ENCODE peak calls at places on chromosomes 4 and X, in eight cellular contexts. W is adrenal gland, C is astrocyte, R is fibroblast of pulmonary artery, J is fibroblast of mammary gland, P is transverse colon, I is lung, D is HFF-Myc. B is an unnamed sample.

GRCh38 chr4:86961605-86962295 is 26.9 kb downstream of the AFF1 start:
- DNase-seq in W (no peak), C (peak), R (peak), J (peak), P (peak), I (no peak), D (no peak), B (peak)

GRCh38 chr4:89914609-89915008 is 20.0 kb downstream of the MMRN1 start:
- DNase-seq in W (no peak), C (no peak), R (no peak), J (no peak), P (no peak), I (no peak), D (no peak), B (no peak)

GRCh38 chrX:68072016-68072415 is 361.3 kb downstream of the OPHN1 start:
- DNase-seq in W (no peak), C (no peak), R (no peak), J (peak), P (no peak), I (no peak), D (no peak), B (no peak)

GRCh38 chrX:140744085-140744484 is 34.5 kb downstream of the LINC00632 start:
- DNase-seq in W (no peak), C (peak), R (no peak), J (no peak), P (no peak), I (no peak), D (no peak), B (no peak)

GRCh38 chr4:140046037-140046436 is 107.9 kb downstream of the MAML3 start:
- DNase-seq in W (no peak), C (no peak), R (no peak), J (no peak), P (no peak), I (no peak), D (no peak), B (no peak)

GRCh38 chrX:21812628-21813027 is 26.8 kb upstream of the MBTPS2 start:
- DNase-seq in W (no peak), C (no peak), R (no peak), J (no peak), P (no peak), I (no peak), D (no peak), B (no peak)

GRCh38 chrX:110284159-110284558 is 33.7 kb downstream of the AMMECR1 start:
- DNase-seq in W (no peak), C (peak), R (peak), J (peak), P (no peak), I (no peak), D (peak), B (peak)

GRCh38 chr4:110088670-110089069 is 109.7 kb downstream of the ELOVL6 start:
- DNase-seq in W (no peak), C (peak), R (peak), J (peak), P (no peak), I (no peak), D (no peak), B (no peak)

GRCh38 chrX:44035576-44035975 is 62.4 kb upstream of the NDP start:
- DNase-seq in W (no peak), C (peak), R (peak), J (peak), P (no peak), I (no peak), D (no peak), B (no peak)

GRCh38 chrX:10387011-10387410 is 230.2 kb downstream of the CLCN4 start:
- DNase-seq in W (no peak), C (peak), R (peak), J (peak), P (no peak), I (no peak), D (no peak), B (no peak)

GRCh38 chrX:7146703-7147430 is 645 bp upstream of the STS start:
- DNase-seq in W (no peak), C (no peak), R (no peak), J (peak), P (peak), I (peak), D (no peak), B (no peak)

GRCh38 chr4:52840531-52841350 is 21.4 kb upstream of the RASL11B start:
- DNase-seq in W (no peak), C (no peak), R (no peak), J (no peak), P (no peak), I (no peak), D (no peak), B (no peak)

GRCh38 chrX:106608016-106608415 is 3.8 kb upstream of the RADX start:
- DNase-seq in W (no peak), C (no peak), R (no peak), J (no peak), P (no peak), I (peak), D (no peak), B (no peak)

GRCh38 chrX:109448539-109448938 is 33.3 kb downstream of the GUCY2F start:
- DNase-seq in W (no peak), C (no peak), R (no peak), J (no peak), P (no peak), I (no peak), D (no peak), B (no peak)

GRCh38 chr4:86043755-86044592 is 315.9 kb downstream of the MAPK10 start:
- DNase-seq in W (peak), C (no peak), R (peak), J (peak), P (no peak), I (no peak), D (no peak), B (no peak)

GRCh38 chr4:182917182-182918043 is at the start of gene DCTD:
- DNase-seq in W (peak), C (peak), R (peak), J (peak), P (peak), I (peak), D (no peak), B (no peak)

GRCh38 chr4:54593795-54594194 is 64.0 kb upstream of the KIT start:
- DNase-seq in W (no peak), C (no peak), R (no peak), J (no peak), P (no peak), I (no peak), D (no peak), B (no peak)

GRCh38 chr4:113467581-113467980 is 294.0 kb downstream of the CAMK2D start:
- DNase-seq in W (no peak), C (peak), R (peak), J (peak), P (no peak), I (no peak), D (no peak), B (no peak)

GRCh38 chrX:9710332-9710731 is 55.3 kb downstream of the GPR143 start:
- DNase-seq in W (no peak), C (peak), R (no peak), J (no peak), P (no peak), I (no peak), D (no peak), B (no peak)

GRCh38 chrX:13398073-13398823 is 78.4 kb upstream of the ATXN3L start:
- DNase-seq in W (peak), C (peak), R (peak), J (peak), P (peak), I (peak), D (peak), B (peak)

GRCh38 chr4:55346851-55347255 is 811 bp downstream of the SRD5A3 start:
- DNase-seq in W (no peak), C (no peak), R (no peak), J (no peak), P (peak), I (no peak), D (no peak), B (no peak)

GRCh38 chrX:34848281-34848680 is 94.3 kb upstream of the FAM47B start:
- DNase-seq in W (no peak), C (peak), R (peak), J (peak), P (no peak), I (no peak), D (peak), B (no peak)

GRCh38 chr4:58760737-58761136 is 1650.6 kb upstream of the IGFBP7 start:
- DNase-seq in W (no peak), C (no peak), R (no peak), J (no peak), P (no peak), I (no peak), D (no peak), B (no peak)

GRCh38 chr4:65668201-65669007 is 1.9 kb downstream of the EPHA5 start:
- DNase-seq in W (peak), C (peak), R (peak), J (peak), P (no peak), I (no peak), D (no peak), B (no peak)

GRCh38 chr4:176286728-176287127 is 17.7 kb upstream of the ASB5 start:
- DNase-seq in W (no peak), C (no peak), R (no peak), J (no peak), P (no peak), I (no peak), D (no peak), B (no peak)

GRCh38 chrX:34884693-34885277 is 57.8 kb upstream of the FAM47B start:
- DNase-seq in W (peak), C (peak), R (peak), J (peak), P (no peak), I (no peak), D (peak), B (peak)

GRCh38 chr4:11355224-11355623 is 73.5 kb downstream of the HS3ST1 start:
- DNase-seq in W (no peak), C (no peak), R (no peak), J (no peak), P (no peak), I (no peak), D (no peak), B (no peak)

GRCh38 chrX:37745835-37746234 is 34.0 kb upstream of the CYBB start:
- DNase-seq in W (no peak), C (no peak), R (no peak), J (no peak), P (no peak), I (no peak), D (no peak), B (no peak)

GRCh38 chr4:139920552-139920951 is 233.4 kb downstream of the MAML3 start:
- DNase-seq in W (no peak), C (no peak), R (no peak), J (no peak), P (no peak), I (no peak), D (no peak), B (no peak)

GRCh38 chr4:36549992-36550391 is 268.6 kb downstream of the DTHD1 start:
- DNase-seq in W (no peak), C (no peak), R (no peak), J (no peak), P (no peak), I (no peak), D (no peak), B (no peak)

GRCh38 chr4:74284074-74284473 is 24.2 kb upstream of the EPGN start:
- DNase-seq in W (no peak), C (peak), R (peak), J (peak), P (no peak), I (no peak), D (no peak), B (peak)

GRCh38 chrX:56576721-56577120 is 13.3 kb downstream of the UBQLN2 start:
- DNase-seq in W (no peak), C (no peak), R (no peak), J (no peak), P (no peak), I (no peak), D (no peak), B (no peak)

GRCh38 chr4:26788341-26788733 is 72.3 kb upstream of the STIM2 start:
- DNase-seq in W (no peak), C (peak), R (no peak), J (no peak), P (no peak), I (no peak), D (no peak), B (no peak)
- H3K4me3 ChIP-seq in W (no peak), C (no peak), R (no peak), J (no peak), P (no peak), I (no peak), D (no peak), B (no peak)

GRCh38 chrX:153459976-153460375 is 10.4 kb downstream of the HAUS7 start:
- DNase-seq in W (no peak), C (peak), R (peak), J (peak), P (no peak), I (no peak), D (no peak), B (peak)
- TF ChIP-seq CTCF in W (no peak), C (no peak), R (no peak), J (no peak), P (no peak), I (no peak), D (no peak), B (no peak)

GRCh38 chrX:18887177-18887820 is 96.6 kb downstream of the PHKA2 start:
- DNase-seq in W (peak), C (no peak), R (no peak), J (no peak), P (peak), I (no peak), D (no peak), B (no peak)
- H3K4me3 ChIP-seq in W (no peak), C (no peak), R (no peak), J (no peak), P (no peak), I (peak), D (no peak), B (no peak)

GRCh38 chr4:40629401-40630334 is at the start of gene RBM47:
- DNase-seq in W (peak), C (peak), R (peak), J (peak), P (peak), I (peak), D (no peak), B (no peak)
- TF ChIP-seq CTCF in W (no peak), C (no peak), R (no peak), J (peak), P (no peak), I (no peak), D (no peak), B (no peak)

GRCh38 chr4:7193040-7193958 is 961 bp downstream of the SORCS2 start:
- DNase-seq in W (no peak), C (no peak), R (no peak), J (no peak), P (no peak), I (no peak), D (no peak), B (no peak)
- H3K4me3 ChIP-seq in W (no peak), C (peak), R (no peak), J (peak), P (peak), I (no peak), D (peak), B (peak)

GRCh38 chrX:55135171-55135570 is 46.4 kb downstream of the PAGE2 start:
- DNase-seq in W (peak), C (peak), R (peak), J (peak), P (peak), I (no peak), D (peak), B (peak)
- TF ChIP-seq CTCF in W (peak), C (peak), R (peak), J (peak), P (peak), I (peak), D (peak), B (peak)

GRCh38 chrX:136255543-136255942 is 4.3 kb upstream of the MAP7D3 start:
- DNase-seq in W (no peak), C (no peak), R (no peak), J (no peak), P (no peak), I (no peak), D (no peak), B (no peak)
- H3K4me3 ChIP-seq in W (no peak), C (no peak), R (no peak), J (no peak), P (no peak), I (no peak), D (no peak), B (no peak)

GRCh38 chr4:174646326-174646725 is 124.0 kb upstream of the HPGD start:
- DNase-seq in W (no peak), C (no peak), R (no peak), J (no peak), P (no peak), I (no peak), D (no peak), B (no peak)
- TF ChIP-seq CTCF in W (no peak), C (no peak), R (no peak), J (no peak), P (no peak), I (no peak), D (no peak), B (no peak)